ENCODE peak calls at places on chromosome 14, in eight cellular contexts. Z is pancreas, D is SK-N-SH, V is tibial nerve, G is BJ, U is WTC11, O is AG09319, A is left lung. N is an unnamed sample.

GRCh38 chr14:22848391-22849164 is 12.2 kb downstream of the MMP14 start:
- DNase-seq in Z (no peak), D (peak; percentile 90), V (peak; percentile 55), G (peak; percentile 82), U (no peak), O (peak; percentile 91), A (peak; percentile 84), N (peak; percentile 63)

GRCh38 chr14:68792022-68792829 is 641 bp downstream of the ZFP36L1 start:
- DNase-seq in Z (peak; percentile 59), D (no peak), V (no peak), G (no peak), U (no peak), O (no peak), A (no peak), N (no peak)

GRCh38 chr14:20632448-20632830 is 9.1 kb downstream of the OR6S1 start:
- DNase-seq in Z (no peak), D (no peak), V (no peak), G (no peak), U (no peak), O (no peak), A (no peak), N (no peak)

GRCh38 chr14:98028156-98028555 is 1231.0 kb downstream of the VRK1 start:
- DNase-seq in Z (no peak), D (no peak), V (no peak), G (no peak), U (no peak), O (no peak), A (no peak), N (no peak)

GRCh38 chr14:54309615-54310014 is 87.2 kb upstream of the CDKN3 start:
- DNase-seq in Z (no peak), D (no peak), V (no peak), G (no peak), U (no peak), O (no peak), A (no peak), N (no peak)

GRCh38 chr14:79783061-79783460 is 428.2 kb downstream of the DIO2 start:
- DNase-seq in Z (no peak), D (no peak), V (no peak), G (no peak), U (no peak), O (no peak), A (no peak), N (no peak)

GRCh38 chr14:101007004-101007614 is 103.6 kb upstream of the RTL1 start:
- DNase-seq in Z (no peak), D (no peak), V (no peak), G (no peak), U (no peak), O (no peak), A (no peak), N (no peak)

GRCh38 chr14:68563256-68564131 is 229.4 kb downstream of the ZFP36L1 start:
- DNase-seq in Z (no peak), D (no peak), V (no peak), G (peak; percentile 86), U (no peak), O (peak; percentile 53), A (no peak), N (no peak)

GRCh38 chr14:69612759-69613145 is 1.4 kb downstream of the SUSD6 start:
- DNase-seq in Z (no peak), D (no peak), V (no peak), G (no peak), U (no peak), O (no peak), A (no peak), N (peak; percentile 9)

GRCh38 chr14:32709072-32709471 is 229.6 kb upstream of the NPAS3 start:
- DNase-seq in Z (no peak), D (no peak), V (no peak), G (peak; percentile 73), U (no peak), O (peak; percentile 75), A (no peak), N (peak; percentile 83)

GRCh38 chr14:21072781-21073339 is 2.8 kb downstream of the ARHGEF40 start:
- DNase-seq in Z (no peak), D (no peak), V (no peak), G (no peak), U (no peak), O (no peak), A (no peak), N (no peak)

GRCh38 chr14:36583242-36584166 is 1.1 kb upstream of the NKX2-8 start:
- DNase-seq in Z (no peak), D (peak; percentile 7), V (no peak), G (no peak), U (peak; percentile 29), O (no peak), A (no peak), N (no peak)

GRCh38 chr14:90416649-90417237 is 19.9 kb downstream of the CALM1 start:
- DNase-seq in Z (no peak), D (no peak), V (no peak), G (no peak), U (no peak), O (no peak), A (no peak), N (no peak)

GRCh38 chr14:79369359-79370332 is 841.7 kb downstream of the DIO2 start:
- DNase-seq in Z (no peak), D (peak; percentile 11), V (no peak), G (peak; percentile 37), U (no peak), O (no peak), A (no peak), N (peak; percentile 57)

GRCh38 chr14:30657606-30658163 is 35.6 kb downstream of the SCFD1 start:
- DNase-seq in Z (no peak), D (no peak), V (no peak), G (no peak), U (no peak), O (no peak), A (no peak), N (no peak)

GRCh38 chr14:51780006-51780692 is 80.3 kb upstream of the GNG2 start:
- DNase-seq in Z (peak; percentile 62), D (peak; percentile 80), V (peak; percentile 62), G (no peak), U (peak; percentile 81), O (peak; percentile 29), A (peak; percentile 77), N (peak; percentile 51)

GRCh38 chr14:71245659-71246361 is 338.6 kb downstream of the PCNX1 start:
- DNase-seq in Z (no peak), D (no peak), V (no peak), G (no peak), U (no peak), O (no peak), A (no peak), N (no peak)

GRCh38 chr14:103057028-103057371 is 349 bp downstream of the CDC42BPB start:
- DNase-seq in Z (peak; percentile 67), D (peak; percentile 43), V (no peak), G (no peak), U (no peak), O (no peak), A (peak; percentile 85), N (peak; percentile 22)

GRCh38 chr14:33848706-33849454 is 102.0 kb downstream of the EGLN3 start:
- DNase-seq in Z (peak; percentile 68), D (peak; percentile 50), V (no peak), G (no peak), U (peak; percentile 90), O (no peak), A (peak; percentile 35), N (peak; percentile 48)

GRCh38 chr14:90911121-90911520 is 94.9 kb upstream of the TTC7B start:
- DNase-seq in Z (no peak), D (no peak), V (no peak), G (no peak), U (no peak), O (no peak), A (no peak), N (no peak)

DNA sequence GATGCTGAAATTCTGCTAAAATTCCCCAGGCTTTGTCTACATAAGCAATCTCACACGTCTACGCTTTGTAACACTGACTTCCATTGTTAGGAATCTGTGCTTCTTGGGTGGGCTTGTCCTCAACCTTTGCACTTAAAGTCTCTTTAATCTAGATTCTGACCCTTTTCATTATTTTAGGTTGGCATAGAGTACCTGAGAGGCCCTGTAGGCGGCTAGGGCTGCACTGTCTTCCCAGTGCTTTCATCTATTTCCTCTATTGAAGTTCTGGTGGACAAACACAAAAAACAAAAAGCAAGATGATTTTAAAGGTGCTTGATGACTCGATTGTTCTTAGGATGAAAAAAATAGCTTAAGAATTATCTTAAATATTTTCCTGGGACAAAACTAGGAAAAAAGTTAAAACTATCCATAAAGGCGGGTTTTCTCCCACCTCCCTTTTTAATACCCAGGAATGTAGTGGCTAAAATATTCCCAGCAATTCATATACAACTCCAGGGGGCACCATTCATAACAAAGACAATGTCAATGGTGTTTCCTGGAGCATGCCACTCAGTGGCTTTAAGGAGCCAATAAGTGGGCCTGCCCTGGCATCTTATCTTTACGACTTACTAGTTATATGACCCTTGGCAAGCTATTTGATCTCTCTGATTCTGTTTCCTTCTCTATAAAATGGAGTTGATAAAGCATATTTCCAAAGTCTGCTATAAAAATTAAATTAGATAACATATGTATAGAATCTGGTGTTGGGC is 197.5 kb downstream of the STXBP6 start:
- DNase-seq in Z (no peak), D (no peak), V (no peak), G (no peak), U (no peak), O (no peak), A (no peak), N (no peak)
- TF ChIP-seq CTCF in Z (no peak), D (no peak), V (no peak), G (no peak), U (no peak), O (no peak), A (no peak), N (no peak)

GRCh38 chr14:85263916-85264315 is 266.0 kb upstream of the FLRT2 start:
- DNase-seq in Z (no peak), D (no peak), V (no peak), G (no peak), U (no peak), O (peak; percentile 41), A (no peak), N (no peak)
- TF ChIP-seq CTCF in Z (no peak), D (no peak), V (no peak), G (no peak), U (no peak), O (no peak), A (no peak), N (no peak)

DNA sequence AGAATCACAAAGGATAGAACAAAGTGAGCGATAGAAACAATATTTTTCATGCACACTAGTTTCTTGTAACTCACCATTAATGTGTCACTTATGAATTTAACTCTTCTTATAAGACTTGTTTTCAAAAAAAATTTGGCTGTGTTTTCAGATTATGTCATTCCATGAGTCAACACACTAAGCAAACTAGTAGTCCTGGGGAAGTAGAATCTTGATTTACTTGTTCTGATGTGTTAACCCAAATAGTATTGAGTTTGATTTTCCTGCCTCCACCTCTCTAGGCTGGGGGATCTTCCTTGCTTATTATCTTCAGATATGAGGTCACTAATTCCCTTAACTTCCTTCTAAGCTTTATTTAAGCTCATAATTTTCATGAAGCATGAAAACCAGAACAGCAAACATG is 151.0 kb upstream of the SEL1L start:
- DNase-seq in Z (no peak), D (no peak), V (no peak), G (no peak), U (no peak), O (no peak), A (no peak), N (no peak)
- TF ChIP-seq CTCF in Z (no peak), D (no peak), V (no peak), G (no peak), U (no peak), O (no peak), A (no peak), N (no peak)

DNA sequence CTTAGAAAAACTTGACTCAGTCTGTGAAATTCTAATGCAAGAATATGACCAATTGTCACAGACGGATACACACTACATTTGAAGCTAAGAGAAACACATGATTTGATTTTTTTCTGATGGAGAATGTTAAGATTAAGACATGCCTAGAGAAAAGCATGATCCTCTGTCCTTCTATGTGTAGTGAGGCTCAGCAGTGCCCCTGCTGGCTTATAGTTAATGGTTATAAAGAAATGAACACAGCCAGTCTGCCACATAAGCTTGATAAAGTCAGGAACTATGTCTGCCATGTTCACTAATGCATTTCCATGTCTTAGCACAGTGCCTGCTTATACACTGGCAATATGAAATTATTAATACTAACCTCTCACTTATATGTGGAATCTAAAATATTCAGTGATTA is 168.1 kb upstream of the DAAM1 start:
- DNase-seq in Z (no peak), D (peak; percentile 8), V (no peak), G (no peak), U (no peak), O (no peak), A (no peak), N (peak; percentile 41)
- TF ChIP-seq CTCF in Z (no peak), D (peak; percentile 62), V (peak; percentile 20), G (peak; percentile 54), U (no peak), O (peak; percentile 45), A (no peak), N (peak; percentile 73)